ENCODE peak calls at places on chromosomes 1 and 21, in five cellular contexts. E is germinal center, A is BE2C, B is upper lobe of right lung, N is body of pancreas. X is an unnamed sample.

GRCh38 chr1:244388961-244389360 is 62.7 kb downstream of the ADSS2 start:
- DNase-seq in B (no peak), N (no peak), A (no peak), E (no peak), X (no peak)

GRCh38 chr1:164163291-164163845 is 395.6 kb upstream of the PBX1 start:
- DNase-seq in E (no peak), A (no peak), N (no peak), B (no peak), X (no peak)

GRCh38 chr1:67376381-67376780 is 53.8 kb downstream of the SERBP1 start:
- DNase-seq in E (no peak), A (no peak), B (no peak), N (no peak), X (no peak)

GRCh38 chr1:19792237-19793002 is 7.3 kb downstream of the TMCO4 start:
- DNase-seq in A (no peak), E (no peak), B (no peak), N (no peak), X (no peak)

GRCh38 chr21:25551548-25551947 is 55.7 kb downstream of the MRPL39 start:
- DNase-seq in B (no peak), E (no peak), N (no peak), A (no peak), X (no peak)

GRCh38 chr1:178220094-178220493 is 126.2 kb downstream of the RASAL2 start:
- DNase-seq in B (no peak), A (no peak), N (no peak), E (no peak), X (no peak)

GRCh38 chr1:114108741-114109255 is 44.9 kb downstream of the SYT6 start:
- DNase-seq in A (peak; percentile 48), E (no peak), N (peak; percentile 28), B (no peak), X (peak; percentile 63)

GRCh38 chr1:184941094-184941733 is 33.1 kb downstream of the NIBAN1 start:
- DNase-seq in E (no peak), A (no peak), N (no peak), B (no peak), X (no peak)

GRCh38 chr1:93159337-93159736 is 20.9 kb downstream of the TMED5 start:
- DNase-seq in A (no peak), N (no peak), B (no peak), E (no peak), X (no peak)

GRCh38 chr1:103529746-103530145 is 4.2 kb downstream of the RNPC3 start:
- DNase-seq in N (peak; percentile 65), B (no peak), E (no peak), A (peak; percentile 7), X (no peak)

GRCh38 chr1:30856260-30856790 is 52.2 kb downstream of the SDC3 start:
- DNase-seq in E (peak; percentile 57), B (no peak), A (peak; percentile 87), N (peak; percentile 35), X (no peak)